ENCODE peak calls at places on chromosomes 7 and 10, in seven cellular contexts. O is cardiac muscle cell, A is endothelial cell of umbilical vein, N is stomach, Y is endodermal cell, R is heart right ventricle, G is kidney. L is an unnamed sample.
A peak's percentile ranks its signal among the peaks of the same experiment; 100 is the strongest.

GRCh38 chr10:110226555-110226925 is 19.1 kb downstream of the MXI1 start:
- DNase-seq in O (peak; percentile 97), A (peak; percentile 87), N (peak; percentile 92), Y (peak; percentile 95), R (peak; percentile 92), G (peak; percentile 98), L (peak; percentile 80)

GRCh38 chr7:84524714-84525694 is 330.4 kb upstream of the SEMA3A start:
- DNase-seq in O (peak; percentile 73), A (peak; percentile 74), N (no peak), Y (no peak), R (no peak), G (no peak), L (no peak)

GRCh38 chr10:30178565-30178964 is 119.2 kb upstream of the JCAD start:
- DNase-seq in O (peak; percentile 94), A (no peak), N (no peak), Y (no peak), R (no peak), G (no peak), L (no peak)

GRCh38 chr10:110901954-110902819 is 16.8 kb downstream of the BBIP1 start:
- DNase-seq in O (peak; percentile 70), A (no peak), N (no peak), Y (no peak), R (no peak), G (no peak), L (no peak)

GRCh38 chr10:114024876-114025609 is 18.6 kb upstream of the ADRB1 start:
- DNase-seq in O (peak; percentile 77), A (no peak), N (no peak), Y (no peak), R (no peak), G (no peak), L (no peak)

GRCh38 chr7:38858281-38858884 is 50.6 kb downstream of the VPS41 start:
- DNase-seq in O (peak; percentile 21), A (peak; percentile 63), N (no peak), Y (no peak), R (no peak), G (no peak), L (no peak)

GRCh38 chr7:140506788-140507464 is 27.6 kb upstream of the MKRN1 start:
- DNase-seq in O (peak; percentile 55), A (no peak), N (no peak), Y (peak; percentile 84), R (peak; percentile 38), G (no peak), L (no peak)

GRCh38 chr10:76902949-76903348 is 734.7 kb downstream of the KCNMA1 start:
- DNase-seq in O (peak; percentile 46), A (no peak), N (no peak), Y (peak; percentile 92), R (peak; percentile 78), G (no peak), L (no peak)

GRCh38 chr10:118036281-118036875 is 10.4 kb downstream of the RAB11FIP2 start:
- DNase-seq in O (peak; percentile 62), A (no peak), N (no peak), Y (no peak), R (no peak), G (no peak), L (no peak)

GRCh38 chr10:107091126-107091525 is 73.4 kb downstream of the SORCS1 start:
- DNase-seq in O (no peak), A (no peak), N (no peak), Y (no peak), R (no peak), G (no peak), L (no peak)

GRCh38 chr10:90917231-90917967 is 3.5 kb downstream of the ANKRD1 start:
- DNase-seq in O (no peak), A (peak; percentile 81), N (no peak), Y (no peak), R (no peak), G (no peak), L (no peak)

GRCh38 chr7:32569388-32570289 is 74.3 kb downstream of the AVL9 start:
- DNase-seq in O (no peak), A (no peak), N (no peak), Y (no peak), R (no peak), G (no peak), L (no peak)

GRCh38 chr10:21519981-21520436 is 5.5 kb downstream of the SKIDA1 start:
- DNase-seq in O (peak; percentile 81), A (peak; percentile 84), N (no peak), Y (peak; percentile 42), R (no peak), G (no peak), L (no peak)

GRCh38 chr7:30521532-30521931 is 16.9 kb upstream of the GGCT start:
- DNase-seq in O (peak; percentile 80), A (no peak), N (no peak), Y (no peak), R (peak; percentile 50), G (no peak), L (no peak)

GRCh38 chr7:74372060-74372408 is 81.7 kb upstream of the GTF2IRD1 start:
- DNase-seq in O (no peak), A (no peak), N (no peak), Y (no peak), R (no peak), G (peak; percentile 18), L (no peak)

GRCh38 chr7:79774150-79774549 is 320.7 kb upstream of the MAGI2 start:
- DNase-seq in O (no peak), A (no peak), N (no peak), Y (no peak), R (no peak), G (no peak), L (no peak)

GRCh38 chr10:35959103-35959740 is 317.1 kb upstream of the FZD8 start:
- DNase-seq in O (no peak), A (peak; percentile 35), N (no peak), Y (no peak), R (no peak), G (no peak), L (no peak)

GRCh38 chr7:5665106-5666025 is 116.1 kb downstream of the RNF216 start:
- DNase-seq in O (peak; percentile 88), A (peak; percentile 84), N (peak; percentile 70), Y (peak; percentile 94), R (no peak), G (no peak), L (peak; percentile 46)

GRCh38 chr7:20602306-20602705 is 13.2 kb upstream of the ABCB5 start:
- DNase-seq in O (no peak), A (peak; percentile 32), N (no peak), Y (no peak), R (no peak), G (no peak), L (no peak)

GRCh38 chr7:102425639-102426267 is 7.6 kb upstream of the ORAI2 start:
- DNase-seq in O (no peak), A (no peak), N (peak; percentile 63), Y (peak; percentile 59), R (peak; percentile 45), G (peak; percentile 91), L (no peak)

GRCh38 chr10:62075912-62076311 is 174.4 kb downstream of the ARID5B start:
- DNase-seq in O (no peak), A (no peak), N (no peak), Y (no peak), R (no peak), G (no peak), L (no peak)

GRCh38 chr7:30147785-30148184 is 13.0 kb downstream of the MTURN start:
- DNase-seq in O (no peak), A (no peak), N (no peak), Y (no peak), R (no peak), G (no peak), L (no peak)

GRCh38 chr10:6362879-6363278 is 160.1 kb downstream of the PFKFB3 start:
- DNase-seq in O (no peak), A (no peak), N (no peak), Y (no peak), R (no peak), G (no peak), L (no peak)

GRCh38 chr10:60937784-60938654 is 6.0 kb downstream of the RHOBTB1 start:
- DNase-seq in O (peak; percentile 38), A (no peak), N (no peak), Y (no peak), R (no peak), G (no peak), L (peak; percentile 19)

GRCh38 chr7:151958036-151959010 is 2.1 kb downstream of the GALNTL5 start:
- DNase-seq in O (no peak), A (no peak), N (no peak), Y (no peak), R (no peak), G (no peak), L (no peak)

GRCh38 chr10:36254191-36254590 is 612.1 kb upstream of the FZD8 start:
- DNase-seq in O (peak; percentile 69), A (peak; percentile 64), N (peak; percentile 41), Y (no peak), R (peak; percentile 67), G (peak; percentile 83), L (no peak)

GRCh38 chr7:129144834-129145668 is 544 bp downstream of the TSPAN33 start:
- DNase-seq in O (no peak), A (no peak), N (no peak), Y (peak; percentile 62), R (no peak), G (no peak), L (no peak)

GRCh38 chr7:87058739-87059524 is 522 bp downstream of the ELAPOR2 start:
- DNase-seq in O (peak; percentile 4), A (peak; percentile 28), N (peak; percentile 34), Y (peak; percentile 86), R (peak; percentile 8), G (peak; percentile 59), L (no peak)

GRCh38 chr10:60823324-60823723 is 45.0 kb downstream of the CDK1 start:
- DNase-seq in O (no peak), A (no peak), N (no peak), Y (no peak), R (no peak), G (no peak), L (no peak)

GRCh38 chr10:88243202-88243744 is 339.8 kb downstream of the RNLS start:
- DNase-seq in O (peak; percentile 27), A (no peak), N (no peak), Y (no peak), R (no peak), G (no peak), L (no peak)
- H3K4me3 ChIP-seq in O (no peak overlapping the region), A (no peak overlapping the region), N (no peak overlapping the region), Y (peak overlapping the region; percentile 50), R (no peak overlapping the region), G (no peak overlapping the region), L (peak overlapping the region; percentile 45)

GRCh38 chr10:48684792-48685651 is at the start of gene WDFY4:
- DNase-seq in O (no peak), A (no peak), N (no peak), Y (no peak), R (no peak), G (no peak), L (no peak)
- H3K4me3 ChIP-seq in O (no peak within 1 kb of the TSS), A (no peak within 1 kb of the TSS), N (peak within 1 kb of the TSS; percentile 35), Y (no peak within 1 kb of the TSS), R (no peak within 1 kb of the TSS), G (no peak within 1 kb of the TSS), L (peak within 1 kb of the TSS; percentile 55)

GRCh38 chr7:27187158-27187701 is 2.2 kb upstream of the HOXA11 start:
- DNase-seq in O (no peak), A (peak; percentile 65), N (no peak), Y (no peak), R (no peak), G (no peak), L (no peak)
- H3K4me3 ChIP-seq in O (no peak overlapping the region), A (peak overlapping the region; percentile 48), N (no peak overlapping the region), Y (no peak overlapping the region), R (no peak overlapping the region), G (no peak overlapping the region), L (no peak overlapping the region)

DNA sequence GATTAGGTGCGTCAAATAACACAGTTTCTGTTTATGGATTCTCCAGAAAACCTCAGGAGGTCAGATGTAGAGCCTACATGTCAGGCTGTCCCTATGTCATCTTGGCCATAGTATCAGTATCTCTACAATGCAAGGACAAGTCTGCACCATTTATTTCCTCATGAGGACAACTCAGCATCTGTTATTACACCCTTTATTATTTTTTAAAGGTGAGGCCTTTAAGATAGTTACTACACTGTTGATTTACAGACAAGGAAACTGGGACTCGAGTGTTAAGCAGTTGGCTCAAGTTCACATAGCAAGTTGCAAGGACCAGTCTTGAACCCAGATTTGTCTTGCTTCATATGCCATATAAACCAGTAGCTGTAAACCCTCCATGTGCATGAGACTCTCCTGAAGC is 23.2 kb upstream of the PPA1 start:
- DNase-seq in O (no peak), A (no peak), N (no peak), Y (no peak), R (no peak), G (no peak), L (no peak)
- H3K4me3 ChIP-seq in O (no peak overlapping the region), A (no peak overlapping the region), N (no peak overlapping the region), Y (no peak overlapping the region), R (no peak overlapping the region), G (no peak overlapping the region), L (no peak overlapping the region)

L was measured in thoracic aorta.